ENCODE peak calls at places on chromosomes 6 and 20, in seven cellular contexts. One of them, this sample, is unnamed.

GRCh38 chr6:33628401-33628964 is 7.4 kb downstream of the ITPR3 start:
- DNase-seq in naive thymus-derived CD8-positive, alpha-beta T cell: no peak
- DNase-seq in transverse colon: peak; percentile 64
- DNase-seq in LHCN-M2: no peak
- DNase-seq in iPS-NIHi11: no peak
- DNase-seq in cardiac fibroblast: no peak
- DNase-seq in head of caudate nucleus: no peak
- DNase-seq in this sample: peak; percentile 20

GRCh38 chr6:57262491-57262890 is 40.4 kb upstream of the RAB23 start:
- DNase-seq in transverse colon: peak; percentile 53
- DNase-seq in LHCN-M2: peak; percentile 41
- DNase-seq in naive thymus-derived CD8-positive, alpha-beta T cell: no peak
- DNase-seq in iPS-NIHi11: no peak
- DNase-seq in head of caudate nucleus: peak; percentile 28
- DNase-seq in cardiac fibroblast: peak; percentile 53
- DNase-seq in this sample: peak; percentile 28

GRCh38 chr20:38726849-38727601 is 2.7 kb downstream of the SLC32A1 start:
- DNase-seq in iPS-NIHi11: peak; percentile 81
- DNase-seq in cardiac fibroblast: no peak
- DNase-seq in LHCN-M2: no peak
- DNase-seq in transverse colon: no peak
- DNase-seq in naive thymus-derived CD8-positive, alpha-beta T cell: peak; percentile 38
- DNase-seq in head of caudate nucleus: peak; percentile 84
- DNase-seq in this sample: peak; percentile 9

GRCh38 chr6:30646450-30647038 is 389 bp upstream of the C6orf136 start:
- DNase-seq in head of caudate nucleus: peak; percentile 96
- DNase-seq in iPS-NIHi11: peak; percentile 36
- DNase-seq in transverse colon: peak; percentile 96
- DNase-seq in cardiac fibroblast: no peak
- DNase-seq in naive thymus-derived CD8-positive, alpha-beta T cell: peak; percentile 88
- DNase-seq in LHCN-M2: no peak
- DNase-seq in this sample: peak; percentile 12

GRCh38 chr6:156599977-156600647 is 177.1 kb upstream of the ARID1B start:
- DNase-seq in cardiac fibroblast: no peak
- DNase-seq in LHCN-M2: no peak
- DNase-seq in iPS-NIHi11: no peak
- DNase-seq in naive thymus-derived CD8-positive, alpha-beta T cell: no peak
- DNase-seq in transverse colon: no peak
- DNase-seq in head of caudate nucleus: no peak
- DNase-seq in this sample: peak; percentile 42

GRCh38 chr6:52130440-52130839 is 43.0 kb upstream of the PKHD1 start:
- DNase-seq in cardiac fibroblast: no peak
- DNase-seq in iPS-NIHi11: no peak
- DNase-seq in naive thymus-derived CD8-positive, alpha-beta T cell: no peak
- DNase-seq in head of caudate nucleus: no peak
- DNase-seq in LHCN-M2: peak; percentile 27
- DNase-seq in transverse colon: no peak
- DNase-seq in this sample: no peak

GRCh38 chr20:60804918-60805631 is 447.0 kb upstream of the CDH4 start:
- DNase-seq in cardiac fibroblast: no peak
- DNase-seq in iPS-NIHi11: peak; percentile 49
- DNase-seq in LHCN-M2: no peak
- DNase-seq in head of caudate nucleus: peak; percentile 25
- DNase-seq in naive thymus-derived CD8-positive, alpha-beta T cell: no peak
- DNase-seq in transverse colon: no peak
- DNase-seq in this sample: peak; percentile 11

GRCh38 chr6:42318485-42318884 is 100.8 kb upstream of the MRPS10 start:
- DNase-seq in LHCN-M2: no peak
- DNase-seq in head of caudate nucleus: no peak
- DNase-seq in naive thymus-derived CD8-positive, alpha-beta T cell: no peak
- DNase-seq in transverse colon: no peak
- DNase-seq in iPS-NIHi11: no peak
- DNase-seq in cardiac fibroblast: no peak
- DNase-seq in this sample: no peak

GRCh38 chr6:146460941-146461340 is 82.7 kb upstream of the RAB32 start:
- DNase-seq in cardiac fibroblast: no peak
- DNase-seq in LHCN-M2: no peak
- DNase-seq in head of caudate nucleus: no peak
- DNase-seq in naive thymus-derived CD8-positive, alpha-beta T cell: no peak
- DNase-seq in transverse colon: no peak
- DNase-seq in iPS-NIHi11: no peak
- DNase-seq in this sample: no peak

GRCh38 chr6:130602151-130602770 is 224.9 kb upstream of the SMLR1 start:
- DNase-seq in head of caudate nucleus: no peak
- DNase-seq in cardiac fibroblast: peak; percentile 74
- DNase-seq in naive thymus-derived CD8-positive, alpha-beta T cell: no peak
- DNase-seq in transverse colon: no peak
- DNase-seq in iPS-NIHi11: no peak
- DNase-seq in LHCN-M2: peak; percentile 97
- DNase-seq in this sample: no peak

GRCh38 chr6:157988700-157989063 is 7.0 kb downstream of the SYNJ2 start:
- DNase-seq in cardiac fibroblast: no peak
- DNase-seq in LHCN-M2: no peak
- DNase-seq in transverse colon: no peak
- DNase-seq in head of caudate nucleus: no peak
- DNase-seq in naive thymus-derived CD8-positive, alpha-beta T cell: no peak
- DNase-seq in iPS-NIHi11: no peak
- DNase-seq in this sample: no peak

GRCh38 chr20:29873946-29874345 is 1383.5 kb upstream of the DEFB115 start:
- DNase-seq in iPS-NIHi11: peak; percentile 28
- DNase-seq in naive thymus-derived CD8-positive, alpha-beta T cell: no peak
- DNase-seq in cardiac fibroblast: peak; percentile 51
- DNase-seq in transverse colon: peak; percentile 29
- DNase-seq in LHCN-M2: peak; percentile 38
- DNase-seq in head of caudate nucleus: peak; percentile 60
- DNase-seq in this sample: peak; percentile 21

GRCh38 chr20:44065401-44066340 is 121.3 kb downstream of the JPH2 start:
- DNase-seq in cardiac fibroblast: no peak
- DNase-seq in transverse colon: no peak
- DNase-seq in LHCN-M2: no peak
- DNase-seq in head of caudate nucleus: no peak
- DNase-seq in iPS-NIHi11: no peak
- DNase-seq in naive thymus-derived CD8-positive, alpha-beta T cell: no peak
- DNase-seq in this sample: no peak

GRCh38 chr20:34562643-34563042 is 4.1 kb downstream of the MAP1LC3A start:
- DNase-seq in LHCN-M2: peak; percentile 33
- DNase-seq in cardiac fibroblast: peak; percentile 32
- DNase-seq in naive thymus-derived CD8-positive, alpha-beta T cell: no peak
- DNase-seq in head of caudate nucleus: peak; percentile 45
- DNase-seq in iPS-NIHi11: peak; percentile 72
- DNase-seq in transverse colon: no peak
- DNase-seq in this sample: peak; percentile 34

GRCh38 chr6:147157930-147158329 is 46.3 kb upstream of the STXBP5 start:
- DNase-seq in LHCN-M2: no peak
- DNase-seq in head of caudate nucleus: no peak
- DNase-seq in naive thymus-derived CD8-positive, alpha-beta T cell: no peak
- DNase-seq in cardiac fibroblast: no peak
- DNase-seq in iPS-NIHi11: no peak
- DNase-seq in transverse colon: no peak
- DNase-seq in this sample: no peak

GRCh38 chr6:151962246-151962846 is 154.9 kb downstream of the ESR1 start:
- DNase-seq in cardiac fibroblast: peak; percentile 55
- DNase-seq in transverse colon: no peak
- DNase-seq in LHCN-M2: peak; percentile 83
- DNase-seq in naive thymus-derived CD8-positive, alpha-beta T cell: no peak
- DNase-seq in head of caudate nucleus: no peak
- DNase-seq in iPS-NIHi11: no peak
- DNase-seq in this sample: no peak

GRCh38 chr20:5674176-5674660 is 76.0 kb upstream of the SHLD1 start:
- DNase-seq in cardiac fibroblast: no peak
- DNase-seq in naive thymus-derived CD8-positive, alpha-beta T cell: no peak
- DNase-seq in iPS-NIHi11: no peak
- DNase-seq in transverse colon: no peak
- DNase-seq in LHCN-M2: no peak
- DNase-seq in head of caudate nucleus: no peak
- DNase-seq in this sample: no peak

GRCh38 chr20:6767536-6768227 is at the start of gene BMP2:
- DNase-seq in naive thymus-derived CD8-positive, alpha-beta T cell: no peak
- DNase-seq in head of caudate nucleus: peak; percentile 59
- DNase-seq in cardiac fibroblast: peak; percentile 77
- DNase-seq in transverse colon: peak; percentile 72
- DNase-seq in iPS-NIHi11: peak; percentile 58
- DNase-seq in LHCN-M2: peak; percentile 45
- DNase-seq in this sample: peak; percentile 71

GRCh38 chr6:153162172-153162571 is 31.1 kb upstream of the RGS17 start:
- DNase-seq in head of caudate nucleus: no peak
- DNase-seq in naive thymus-derived CD8-positive, alpha-beta T cell: no peak
- DNase-seq in transverse colon: no peak
- DNase-seq in iPS-NIHi11: no peak
- DNase-seq in LHCN-M2: no peak
- DNase-seq in cardiac fibroblast: peak; percentile 11
- DNase-seq in this sample: no peak

GRCh38 chr6:36029464-36029863 is 1.9 kb downstream of the MAPK14 start:
- DNase-seq in cardiac fibroblast: peak; percentile 91
- DNase-seq in transverse colon: no peak
- DNase-seq in naive thymus-derived CD8-positive, alpha-beta T cell: no peak
- DNase-seq in iPS-NIHi11: no peak
- DNase-seq in head of caudate nucleus: no peak
- DNase-seq in LHCN-M2: peak; percentile 72
- DNase-seq in this sample: no peak

GRCh38 chr6:100899202-100899601 is 18.1 kb upstream of the ASCC3 start:
- DNase-seq in cardiac fibroblast: no peak
- DNase-seq in naive thymus-derived CD8-positive, alpha-beta T cell: no peak
- DNase-seq in head of caudate nucleus: no peak
- DNase-seq in transverse colon: no peak
- DNase-seq in iPS-NIHi11: no peak
- DNase-seq in LHCN-M2: no peak
- DNase-seq in this sample: no peak

This sample was measured in thyroid gland.